ENCODE peak calls at places on chromosomes 1 and 21, in nine cellular contexts. D is stimulated activated CD4-positive, alpha-beta T cell treated with anti-CD3 and anti-CD28 coated beads, Interleukin-4, amount 100 ng/mL, for 24 hours; U is nucleus accumbens; Y is HFFc6; Z is C1 segment of cervical spinal cord; C is NCI-H2081; F is epithelial cell of esophagus; R is NCI-H1092; G is small intestine. O is an unnamed sample.

GRCh38 chr1:175714350-175714749 is 29.0 kb downstream of the TNR start:
- DNase-seq in Y (no peak), G (no peak), F (no peak), Z (no peak), R (peak), D (no peak), C (no peak), U (no peak), O (no peak)

GRCh38 chr1:54312874-54313316 is 93.3 kb downstream of the SSBP3 start:
- DNase-seq in C (peak), Z (no peak), Y (peak), U (no peak), G (no peak), R (no peak), F (peak), D (no peak), O (peak)

GRCh38 chr1:228452194-228453021 is 34.8 kb upstream of the RNF187 start:
- DNase-seq in G (no peak), D (no peak), U (no peak), R (no peak), F (no peak), C (no peak), Y (no peak), Z (no peak), O (no peak)

GRCh38 chr1:230401763-230402294 is 24.3 kb downstream of the PGBD5 start:
- DNase-seq in F (no peak), C (no peak), D (no peak), Z (no peak), R (no peak), G (no peak), Y (peak), U (no peak), O (no peak)

GRCh38 chr1:40983286-40983685 is 3.8 kb downstream of the CTPS1 start:
- DNase-seq in U (no peak), D (no peak), F (peak), Z (no peak), G (no peak), R (no peak), Y (no peak), C (no peak), O (no peak)

GRCh38 chr1:153728305-153729066 is 636 bp downstream of the INTS3 start:
- DNase-seq in Z (no peak), F (peak), U (peak), R (peak), G (peak), C (peak), Y (peak), D (peak), O (peak)

GRCh38 chr21:44012474-44013379 is 618 bp downstream of the TRAPPC10 start:
- DNase-seq in Z (peak), U (peak), C (no peak), R (peak), D (peak), Y (no peak), G (peak), F (peak), O (peak)

GRCh38 chr1:153352523-153352922 is 3.9 kb upstream of the PGLYRP4 start:
- DNase-seq in D (peak), U (peak), R (peak), G (peak), Y (peak), F (peak), Z (peak), C (peak), O (peak)

GRCh38 chr1:166164995-166165660 is 1.7 kb downstream of the FAM78B start:
- DNase-seq in G (peak), Y (no peak), C (no peak), U (peak), F (peak), R (no peak), D (no peak), Z (no peak), O (peak)

GRCh38 chr1:119475866-119476439 is 31.1 kb upstream of the HSD3B1 start:
- DNase-seq in C (peak), Y (peak), Z (no peak), R (peak), D (peak), F (peak), U (peak), G (peak), O (peak)

GRCh38 chr1:90959352-90960206 is 62.3 kb downstream of the ZNF644 start:
- DNase-seq in F (peak), R (no peak), C (no peak), G (no peak), Y (peak), D (no peak), U (no peak), Z (no peak), O (no peak)

O was measured in NCI-H82.